ENCODE peak calls at places on chromosome 13, in seven cellular contexts. A is mucosa of descending colon; P is stimulated activated naive CD8-positive, alpha-beta T cell treated with anti-CD3 and anti-CD28 coated beads, Interleukin-15, Interleukin-2, amounts not matched to agents 100 U/mL and 50 U/mL, for 24 hours; N is heart right ventricle; C is activated naive CD8-positive, alpha-beta T cell treated with anti-CD3 and anti-CD28 coated beads, Interleukin-2, amount 10 ng/mL, durations not matched to agents 7 days and 5 days; D is SK-N-SH treated with all-trans-retinoic acid at 6 μM for 48 hours; J is CD4-positive, alpha-beta T cell. M is an unnamed sample.

GRCh38 chr13:20425819-20426219 is 99.8 kb downstream of the CRYL1 start:
- ATAC-seq in J (no peak), P (peak; percentile 34), A (no peak), D (no peak), C (no peak), N (no peak), M (peak; percentile 87)

GRCh38 chr13:103282571-103283450 is 216.6 kb upstream of the SLC10A2 start:
- ATAC-seq in P (no peak), D (no peak), A (peak; percentile 37), N (no peak), C (no peak), J (no peak), M (peak; percentile 72)

GRCh38 chr13:94218537-94218936 is 260.9 kb downstream of the DCT start:
- ATAC-seq in A (no peak), P (no peak), J (no peak), N (no peak), D (no peak), C (no peak), M (no peak)

GRCh38 chr13:98327326-98328314 is 150.6 kb upstream of the RNF113B start:
- ATAC-seq in A (peak; percentile 24), N (no peak), C (no peak), J (no peak), P (no peak), D (no peak), M (no peak)

GRCh38 chr13:95643814-95644598 is 500 bp downstream of the DZIP1 start:
- ATAC-seq in D (peak; percentile 77), A (peak; percentile 29), N (peak; percentile 57), J (no peak), C (peak; percentile 57), P (peak; percentile 41), M (peak; percentile 58)

GRCh38 chr13:109422163-109422562 is 364.2 kb downstream of the IRS2 start:
- ATAC-seq in D (no peak), C (no peak), N (no peak), P (no peak), J (no peak), A (no peak), M (no peak)

GRCh38 chr13:98033277-98034247 is 80.1 kb downstream of the IPO5 start:
- ATAC-seq in P (no peak), C (no peak), N (no peak), D (peak; percentile 81), J (no peak), A (no peak), M (no peak)

GRCh38 chr13:45178349-45179142 is 22.3 kb downstream of the KCTD4 start:
- ATAC-seq in N (no peak), J (no peak), P (peak; percentile 86), C (peak; percentile 63), A (peak; percentile 52), D (no peak), M (peak; percentile 28)

GRCh38 chr13:73040968-73041580 is 17.7 kb upstream of the KLF5 start:
- ATAC-seq in J (no peak), P (no peak), N (no peak), C (no peak), A (peak; percentile 83), D (no peak), M (no peak)

GRCh38 chr13:98581971-98582702 is 5.2 kb upstream of the STK24 start:
- ATAC-seq in D (peak; percentile 54), C (no peak), A (no peak), J (peak; percentile 41), N (no peak), P (peak; percentile 33), M (peak; percentile 65)

GRCh38 chr13:51818771-51819511 is 15.0 kb upstream of the DHRS12 start:
- ATAC-seq in J (no peak), A (no peak), C (no peak), P (peak; percentile 66), D (peak; percentile 24), N (no peak), M (no peak)

GRCh38 chr13:50635504-50635903 is 208.0 kb downstream of the DLEU7 start:
- ATAC-seq in J (no peak), C (no peak), A (peak; percentile 61), P (peak; percentile 19), N (peak; percentile 85), D (no peak), M (peak; percentile 20)

GRCh38 chr13:95354680-95355487 is 53.6 kb upstream of the ABCC4 start:
- ATAC-seq in N (no peak), A (peak; percentile 38), D (peak; percentile 27), J (no peak), C (no peak), P (no peak), M (no peak)

GRCh38 chr13:114146629-114147028 is 14.2 kb upstream of the RASA3 start:
- ATAC-seq in N (no peak), D (peak; percentile 87), J (no peak), A (no peak), C (no peak), P (no peak), M (no peak)

GRCh38 chr13:45584816-45585215 is 30.7 kb downstream of the ERICH6B start:
- ATAC-seq in D (peak; percentile 67), A (no peak), C (no peak), N (no peak), P (no peak), J (no peak), M (no peak)

GRCh38 chr13:84025828-84026227 is 143.6 kb upstream of the SLITRK1 start:
- ATAC-seq in A (no peak), P (no peak), N (no peak), J (no peak), C (no peak), D (no peak), M (no peak)

GRCh38 chr13:111166882-111167281 is 51.8 kb downstream of the ARHGEF7 start:
- ATAC-seq in P (no peak), D (no peak), A (peak; percentile 52), J (peak; percentile 64), N (no peak), C (peak; percentile 68), M (no peak)

GRCh38 chr13:89029062-89029461 is 1357.9 kb downstream of the SLITRK5 start:
- ATAC-seq in A (no peak), J (no peak), N (no peak), C (no peak), D (no peak), P (no peak), M (no peak)

GRCh38 chr13:46101488-46102289 is 3.1 kb downstream of the CPB2 start:
- ATAC-seq in P (no peak), N (no peak), D (no peak), C (no peak), J (no peak), A (no peak), M (no peak)

GRCh38 chr13:109715902-109716301 is 70.5 kb downstream of the IRS2 start:
- ATAC-seq in D (no peak), N (no peak), P (no peak), A (peak; percentile 36), J (no peak), C (no peak), M (peak; percentile 49)

GRCh38 chr13:88887045-88887662 is 1216.0 kb downstream of the SLITRK5 start:
- ATAC-seq in N (no peak), P (no peak), C (no peak), A (no peak), D (no peak), J (no peak), M (no peak)

GRCh38 chr13:28340272-28340793 is 154.6 kb downstream of the FLT1 start:
- ATAC-seq in P (peak; percentile 46), J (no peak), N (no peak), A (no peak), D (peak; percentile 59), C (no peak), M (no peak)

GRCh38 chr13:33289966-33290365 is 4.4 kb upstream of the STARD13 start:
- ATAC-seq in J (no peak), N (no peak), C (no peak), A (no peak), D (peak; percentile 43), P (no peak), M (no peak)

GRCh38 chr13:93903909-93904308 is 575.6 kb downstream of the DCT start:
- ATAC-seq in C (no peak), P (no peak), A (no peak), N (no peak), J (no peak), D (no peak), M (no peak)